ENCODE peak calls at places on chromosome 3, in nine cellular contexts. E is body of pancreas; D is K562; H is Peyer's patch; K is cardiac muscle cell; C is pancreas; Q is CD8-positive, alpha-beta T cell; M is heart left ventricle; X is neural progenitor cell. B is an unnamed sample.

GRCh38 chr3:15899438-15899837 is 101.7 kb upstream of the ANKRD28 start:
- DNase-seq in E (no peak), D (peak; percentile 28), H (no peak), K (peak; percentile 40), C (no peak), Q (no peak), M (no peak), X (no peak), B (no peak)

GRCh38 chr3:185069583-185070030 is 83.3 kb downstream of the C3orf70 start:
- DNase-seq in E (no peak), D (no peak), H (peak; percentile 58), K (no peak), C (no peak), Q (no peak), M (no peak), X (peak; percentile 80), B (no peak)

GRCh38 chr3:20103731-20104130 is 63.5 kb downstream of the KAT2B start:
- DNase-seq in E (no peak), D (no peak), H (no peak), K (no peak), C (no peak), Q (no peak), M (no peak), X (no peak), B (no peak)

GRCh38 chr3:109224333-109224732 is 87.8 kb downstream of the C3orf85 start:
- DNase-seq in E (peak; percentile 56), D (no peak), H (peak; percentile 85), K (peak; percentile 15), C (peak; percentile 51), Q (no peak), M (no peak), X (peak; percentile 4), B (no peak)

GRCh38 chr3:17424137-17424536 is 318.3 kb downstream of the TBC1D5 start:
- DNase-seq in E (peak; percentile 23), D (no peak), H (no peak), K (peak; percentile 17), C (no peak), Q (no peak), M (peak; percentile 33), X (no peak), B (peak; percentile 6)

GRCh38 chr3:129240436-129240835 is 9.0 kb upstream of the COPG1 start:
- DNase-seq in E (no peak), D (no peak), H (no peak), K (no peak), C (no peak), Q (no peak), M (peak; percentile 51), X (no peak), B (no peak)

GRCh38 chr3:71033681-71034220 is 549.8 kb downstream of the FOXP1 start:
- DNase-seq in E (no peak), D (no peak), H (no peak), K (no peak), C (no peak), Q (no peak), M (no peak), X (no peak), B (no peak)

GRCh38 chr3:54067060-54067459 is 55.3 kb upstream of the CACNA2D3 start:
- DNase-seq in E (no peak), D (no peak), H (no peak), K (no peak), C (no peak), Q (no peak), M (no peak), X (no peak), B (no peak)

GRCh38 chr3:48064292-48064829 is 48.1 kb upstream of the MAP4 start:
- DNase-seq in E (no peak), D (no peak), H (no peak), K (no peak), C (no peak), Q (no peak), M (no peak), X (no peak), B (no peak)

GRCh38 chr3:149120051-149120972 is 9.1 kb upstream of the HPS3 start:
- DNase-seq in E (no peak), D (no peak), H (no peak), K (peak; percentile 82), C (no peak), Q (no peak), M (no peak), X (peak; percentile 71), B (peak; percentile 42)

GRCh38 chr3:194187543-194187942 is 51.6 kb downstream of the HES1 start:
- DNase-seq in E (no peak), D (no peak), H (no peak), K (no peak), C (no peak), Q (no peak), M (no peak), X (no peak), B (no peak)

GRCh38 chr3:14216257-14217048 is 37.8 kb downstream of the LSM3 start:
- DNase-seq in E (peak; percentile 76), D (no peak), H (no peak), K (peak; percentile 91), C (no peak), Q (peak; percentile 35), M (peak; percentile 43), X (peak; percentile 76), B (peak; percentile 64)
- TF ChIP-seq CTCF in E (peak; percentile 9), D (peak; percentile 50), H (no peak), K (peak; percentile 68), C (no peak), Q (no peak), M (peak; percentile 46), X (peak; percentile 62), B (peak; percentile 63)

GRCh38 chr3:42176635-42177034 is 85.5 kb downstream of the TRAK1 start:
- DNase-seq in E (no peak), D (no peak), H (no peak), K (no peak), C (no peak), Q (no peak), M (no peak), X (no peak), B (no peak)

GRCh38 chr3:42177068-42177800 is 86.1 kb downstream of the TRAK1 start:
- DNase-seq in E (no peak), D (no peak), H (no peak), K (no peak), C (no peak), Q (no peak), M (no peak), X (no peak), B (no peak)

GRCh38 chr3:42175841-42176240 is 84.7 kb downstream of the TRAK1 start:
- DNase-seq in E (no peak), D (no peak), H (no peak), K (no peak), C (no peak), Q (no peak), M (no peak), X (peak; percentile 10), B (no peak)

GRCh38 chr3:42179110-42179725 is 86.8 kb downstream of the CCK start:
- DNase-seq in E (peak; percentile 28), D (peak; percentile 65), H (peak; percentile 75), K (peak; percentile 86), C (no peak), Q (no peak), M (peak; percentile 50), X (peak; percentile 41), B (no peak)

DNA sequence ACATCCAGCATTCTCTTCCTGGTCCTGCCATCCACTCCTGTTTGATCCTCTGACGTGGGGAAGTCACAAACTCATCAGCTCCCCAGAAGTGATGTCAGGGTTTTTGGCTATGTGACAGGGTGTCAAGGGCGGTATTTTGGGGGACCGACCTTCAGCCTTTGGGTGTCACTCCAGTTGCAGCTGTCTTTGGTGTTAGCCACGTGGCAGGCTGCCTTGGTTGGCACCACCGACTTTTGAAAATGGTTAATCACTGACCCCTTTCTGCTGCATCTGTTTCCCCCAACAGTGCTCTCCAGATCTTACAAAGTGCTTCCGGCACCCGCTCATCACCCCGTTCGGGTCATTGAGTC is 86.6 kb downstream of the TRAK1 start:
- DNase-seq in E (no peak), D (no peak), H (no peak), K (no peak), C (no peak), Q (no peak), M (no peak), X (no peak), B (no peak)
- H3K4me3 ChIP-seq in E (no peak overlapping the region), D (no peak overlapping the region), H (no peak overlapping the region), K (no peak overlapping the region), C (no peak overlapping the region), Q (no peak overlapping the region), M (no peak overlapping the region), X (no peak overlapping the region), B (no peak overlapping the region)

DNA sequence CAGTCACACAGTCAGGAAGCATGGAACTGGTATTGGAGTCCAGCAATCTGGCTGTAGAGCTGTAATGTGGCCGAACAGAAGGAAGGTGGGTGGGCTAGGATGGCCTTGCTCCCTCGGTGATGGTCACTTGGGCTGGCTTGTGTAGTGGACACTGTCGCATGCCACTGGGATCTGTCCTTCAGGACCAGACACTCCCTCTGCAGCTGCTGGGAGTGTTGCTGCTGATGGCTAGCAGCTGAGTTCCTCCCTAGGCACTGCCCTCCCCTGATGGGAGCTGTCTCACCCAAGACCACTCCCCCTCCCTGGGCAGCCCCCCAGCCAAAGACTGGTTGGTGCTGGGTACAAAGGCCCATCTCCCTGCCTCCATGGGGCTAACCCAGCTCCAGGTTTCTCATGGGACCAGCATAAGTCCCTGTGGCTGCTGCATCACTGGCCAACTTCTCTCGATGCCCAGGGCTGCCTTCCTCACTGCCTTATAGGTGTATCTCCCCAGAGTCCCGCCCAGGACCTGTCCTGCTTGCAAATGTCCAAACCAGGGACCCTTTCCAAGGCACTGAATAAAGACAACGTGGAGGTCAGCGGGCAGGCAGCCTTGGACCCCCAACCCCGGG is 48.4 kb downstream of the WNT7A start:
- DNase-seq in E (no peak), D (no peak), H (no peak), K (no peak), C (no peak), Q (no peak), M (no peak), X (no peak), B (no peak)
- H3K27me3 ChIP-seq in E (no peaks in the 10 kb centered on the region), D (peaks cover 59% of the 10 kb centered on the region), H (no peaks in the 10 kb centered on the region), K (no peaks in the 10 kb centered on the region), C (no peaks in the 10 kb centered on the region), Q (no peaks in the 10 kb centered on the region), M (no peaks in the 10 kb centered on the region), X (no peaks in the 10 kb centered on the region), B (peaks cover 2% of the 10 kb centered on the region)

GRCh38 chr3:192827863-192828594 is 89.6 kb downstream of the MB21D2 start:
- DNase-seq in E (no peak), D (no peak), H (no peak), K (no peak), C (no peak), Q (no peak), M (no peak), X (no peak), B (no peak)

GRCh38 chr3:192824313-192824712 is 93.3 kb downstream of the MB21D2 start:
- DNase-seq in E (no peak), D (no peak), H (no peak), K (no peak), C (no peak), Q (no peak), M (no peak), X (no peak), B (no peak)

GRCh38 chr3:192827208-192827607 is 90.4 kb downstream of the MB21D2 start:
- DNase-seq in E (no peak), D (no peak), H (no peak), K (no peak), C (no peak), Q (no peak), M (peak; percentile 52), X (no peak), B (no peak)

GRCh38 chr3:192825191-192825590 is 92.5 kb downstream of the MB21D2 start:
- DNase-seq in E (no peak), D (no peak), H (no peak), K (peak; percentile 60), C (no peak), Q (no peak), M (no peak), X (no peak), B (no peak)

GRCh38 chr3:192825657-192826200 is 91.9 kb downstream of the MB21D2 start:
- DNase-seq in E (peak; percentile 46), D (no peak), H (no peak), K (peak; percentile 79), C (no peak), Q (no peak), M (no peak), X (no peak), B (peak; percentile 70)
- TF ChIP-seq CTCF in E (peak; percentile 3), D (no peak), H (no peak), K (peak; percentile 14), C (no peak), Q (no peak), M (no peak), X (peak; percentile 17), B (no peak)

B was measured in GM06990.